ENCODE peak calls at places on chromosomes 2 and 18, in four cellular contexts. V is heart left ventricle; P is IMR-90; B is CD8-positive, alpha-beta T cell. U is an unnamed sample.

GRCh38 chr2:223328578-223328977 is 273.6 kb downstream of the SCG2 start:
- DNase-seq in V (no peak), P (no peak), B (no peak), U (no peak)

GRCh38 chr2:131056204-131056975 is 36.9 kb downstream of the FAM168B start:
- DNase-seq in B (no peak), V (no peak), P (no peak), U (peak; percentile 34)

GRCh38 chr2:236724200-236724599 is 154.6 kb downstream of the ACKR3 start:
- DNase-seq in P (no peak), V (no peak), B (no peak), U (no peak)

GRCh38 chr2:101974663-101975062 is 17.1 kb upstream of the IL1R2 start:
- DNase-seq in V (no peak), B (no peak), P (no peak), U (no peak)

GRCh38 chr18:39485696-39486095 is 1920.1 kb upstream of the CELF4 start:
- DNase-seq in V (no peak), P (peak; percentile 9), B (no peak), U (no peak)

GRCh38 chr2:222952204-222952603 is 91.4 kb downstream of the ACSL3 start:
- DNase-seq in V (no peak), B (no peak), P (no peak), U (no peak)

GRCh38 chr18:48493856-48494255 is 45.0 kb upstream of the CTIF start:
- DNase-seq in B (no peak), V (no peak), P (peak; percentile 49), U (no peak)

GRCh38 chr2:185374878-185375277 is 363.7 kb upstream of the FSIP2 start:
- DNase-seq in B (no peak), P (no peak), V (no peak), U (no peak)

GRCh38 chr18:7805096-7805495 is 238.0 kb downstream of the PTPRM start:
- DNase-seq in V (no peak), P (no peak), B (no peak), U (no peak)

GRCh38 chr18:59905686-59906091 is 5.9 kb downstream of the PMAIP1 start:
- DNase-seq in V (no peak), B (no peak), P (no peak), U (no peak)

GRCh38 chr18:13165636-13166423 is 52.7 kb upstream of the LDLRAD4 start:
- DNase-seq in V (no peak), B (no peak), P (no peak), U (no peak)

GRCh38 chr18:12750076-12750707 is 47.4 kb downstream of the PSMG2 start:
- DNase-seq in P (no peak), B (no peak), V (no peak), U (no peak)

GRCh38 chr2:222052934-222053367 is 245.8 kb downstream of the PAX3 start:
- DNase-seq in P (no peak), V (no peak), B (no peak), U (no peak)

GRCh38 chr18:78138993-78139496 is 840.6 kb upstream of the SALL3 start:
- DNase-seq in V (no peak), P (no peak), B (no peak), U (no peak)

GRCh38 chr2:238378230-238379095 is 48.3 kb upstream of the ASB1 start:
- DNase-seq in P (no peak), B (no peak), V (no peak), U (no peak)

GRCh38 chr2:129936334-129936934 is 43.0 kb upstream of the RAB6C start:
- DNase-seq in V (no peak), B (no peak), P (no peak), U (no peak)

GRCh38 chr2:205411558-205411957 is 270.7 kb upstream of the NRP2 start:
- DNase-seq in V (no peak), B (no peak), P (no peak), U (no peak)

GRCh38 chr2:145066151-145066661 is 546.3 kb upstream of the ZEB2 start:
- DNase-seq in V (no peak), B (no peak), P (peak; percentile 5), U (no peak)

GRCh38 chr18:23300211-23300887 is 152.7 kb upstream of the RIOK3 start:
- DNase-seq in V (no peak), P (peak; percentile 41), B (no peak), U (no peak)

GRCh38 chr2:63764630-63765029 is 77.1 kb upstream of the UGP2 start:
- DNase-seq in V (no peak), P (no peak), B (no peak), U (no peak)

GRCh38 chr2:67290451-67290991 is 106.6 kb upstream of the ETAA1 start:
- DNase-seq in P (peak; percentile 93), B (no peak), V (no peak), U (peak; percentile 64)

GRCh38 chr2:146986161-146986560 is 858.7 kb upstream of the ACVR2A start:
- DNase-seq in V (no peak), P (no peak), B (no peak), U (no peak)

GRCh38 chr2:48749820-48750739 is 5.4 kb downstream of the LHCGR start:
- DNase-seq in P (no peak), V (no peak), B (no peak), U (no peak)

GRCh38 chr2:39990335-39990734 is 211.3 kb upstream of the THUMPD2 start:
- DNase-seq in B (no peak), P (peak; percentile 82), V (no peak), U (no peak)

GRCh38 chr18:73975266-73975665 is 172.4 kb downstream of the FBXO15 start:
- DNase-seq in V (no peak), P (peak; percentile 31), B (no peak), U (no peak)

GRCh38 chr2:221203138-221203537 is 369.0 kb downstream of the EPHA4 start:
- DNase-seq in P (no peak), V (no peak), B (no peak), U (no peak)

GRCh38 chr2:3780477-3781402 is 77.4 kb downstream of the DCDC2C start:
- DNase-seq in V (peak; percentile 52), B (peak; percentile 6), P (peak; percentile 73), U (no peak)

GRCh38 chr2:70675862-70676261 is 92.1 kb downstream of the ADD2 start:
- DNase-seq in V (no peak), B (no peak), P (no peak), U (no peak)

GRCh38 chr2:70674636-70675430 is 93.2 kb downstream of the ADD2 start:
- DNase-seq in B (no peak), P (no peak), V (no peak), U (peak; percentile 37)

GRCh38 chr2:70678576-70679143 is 89.3 kb downstream of the ADD2 start:
- DNase-seq in V (no peak), P (no peak), B (no peak), U (peak; percentile 40)

GRCh38 chr2:70679244-70679643 is 88.8 kb downstream of the ADD2 start:
- DNase-seq in V (no peak), P (no peak), B (no peak), U (peak; percentile 31)

DNA sequence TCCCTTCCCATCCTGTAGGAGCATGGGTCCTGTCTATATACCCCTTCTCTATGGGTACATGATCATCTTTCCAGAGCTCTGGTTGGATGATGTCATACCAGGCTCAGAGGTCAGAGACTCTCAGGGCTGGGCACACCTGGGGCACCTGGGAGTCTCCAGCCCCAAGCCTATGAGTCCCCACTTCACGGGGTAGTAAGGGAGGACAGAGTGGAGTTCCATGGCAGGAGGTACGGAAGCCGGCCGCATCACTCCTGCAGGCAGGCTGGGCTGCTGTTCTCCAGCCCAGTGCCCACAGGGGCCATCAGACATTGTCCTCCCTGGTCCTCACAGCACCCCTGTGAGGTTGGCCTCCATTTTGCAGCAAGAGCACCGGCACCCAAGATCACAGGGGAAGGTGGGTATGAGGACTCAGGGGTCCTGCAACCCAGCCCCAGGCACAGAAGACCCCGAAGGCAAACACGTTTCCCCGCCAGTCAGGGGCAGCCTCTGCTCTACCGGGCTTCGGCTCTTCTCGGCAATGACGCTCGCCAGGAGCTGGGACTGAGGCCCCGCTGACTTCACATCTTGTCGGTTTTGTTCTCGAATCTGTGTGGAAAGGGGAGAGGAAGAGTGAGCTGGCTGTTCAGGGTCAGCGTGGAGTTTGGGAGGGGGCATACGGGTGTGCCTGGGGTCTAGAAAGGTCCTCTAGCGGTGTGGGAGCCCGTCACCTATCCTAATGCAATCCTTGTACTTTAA is 91.5 kb downstream of the ADD2 start:
- DNase-seq in V (no peak), P (no peak), B (no peak), U (peak; percentile 42)
- H3K36me3 ChIP-seq in V (no peaks in the 10 kb centered on the region), P (no peaks in the 10 kb centered on the region), B (no peaks in the 10 kb centered on the region), U (no peaks in the 10 kb centered on the region)

GRCh38 chr2:69753659-69754350 is 11.9 kb downstream of the ANXA4 start:
- DNase-seq in V (no peak), B (no peak), P (no peak), U (no peak)
- TF ChIP-seq CTCF in V (no peak), B (no peak), P (no peak), U (no peak)

GRCh38 chr2:234676109-234676858 is 179.4 kb upstream of the ARL4C start:
- DNase-seq in V (no peak), P (no peak), B (no peak), U (no peak)

GRCh38 chr2:234676859-234677450 is 180.1 kb upstream of the ARL4C start:
- DNase-seq in P (no peak), V (no peak), B (no peak), U (no peak)

GRCh38 chr2:234679151-234679765 is 182.4 kb upstream of the ARL4C start:
- DNase-seq in B (no peak), P (no peak), V (no peak), U (no peak)

GRCh38 chr2:234678721-234679120 is 181.8 kb upstream of the ARL4C start:
- DNase-seq in V (no peak), P (peak; percentile 67), B (no peak), U (no peak)

DNA sequence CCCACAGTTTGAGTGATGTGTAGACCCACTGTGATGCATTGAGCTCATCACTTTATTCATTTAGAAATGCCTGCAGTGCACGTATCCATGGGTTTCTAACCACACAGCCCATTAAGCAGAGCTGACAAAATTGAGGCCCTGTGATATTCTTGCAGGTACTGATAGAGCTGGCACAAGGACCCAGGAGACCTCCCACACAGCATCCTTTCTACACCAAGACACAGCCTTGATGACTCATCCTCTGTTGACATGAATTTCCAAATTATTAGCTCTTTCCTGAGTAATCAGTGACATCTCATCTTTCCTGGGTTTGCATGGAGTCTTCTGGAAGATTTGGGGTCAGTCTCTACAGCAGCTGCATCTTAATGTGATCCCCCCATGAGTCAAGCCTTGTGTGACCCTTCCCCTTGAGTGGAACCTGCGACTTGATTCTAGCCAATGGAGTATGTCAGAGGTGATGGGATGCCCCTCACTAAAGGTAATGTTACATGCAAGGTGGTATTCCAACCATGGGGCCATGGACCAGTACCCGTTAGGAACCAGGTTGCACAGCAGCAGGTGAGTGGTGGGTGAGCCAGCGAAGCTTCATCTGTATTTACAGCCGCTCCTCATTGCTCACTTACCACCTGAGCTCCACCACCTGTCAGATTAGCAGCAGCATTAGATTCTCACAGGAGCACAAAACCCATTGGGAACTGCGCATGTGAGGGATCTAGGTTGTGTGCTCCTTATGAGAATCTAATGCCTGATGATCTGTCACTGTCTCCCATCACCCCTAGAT is 181.1 kb upstream of the ARL4C start:
- DNase-seq in P (peak; percentile 79), V (no peak), B (no peak), U (no peak)
- H3K4me1 ChIP-seq in P (peaks cover 47% of the 10 kb centered on the region), V (peaks cover 21% of the 10 kb centered on the region), B (no peaks in the 10 kb centered on the region), U (no peaks in the 10 kb centered on the region)

GRCh38 chr18:49884465-49884864 is 71.1 kb upstream of the ACAA2 start:
- DNase-seq in P (no peak), V (no peak), B (no peak), U (no peak)
- H3K36me3 ChIP-seq in P (no peaks in the 10 kb centered on the region), V (no peaks in the 10 kb centered on the region), B (no peaks in the 10 kb centered on the region), U (no peaks in the 10 kb centered on the region)

GRCh38 chr2:136024185-136024584 is 38.8 kb upstream of the DARS1 start:
- DNase-seq in B (no peak), V (no peak), P (no peak), U (no peak)
- TF ChIP-seq CTCF in B (no peak), V (no peak), P (no peak), U (no peak)

U was measured in ascending aorta.